ENCODE peak calls at places on chromosomes 16 and 17, in seven cellular contexts. Z is Right ventricle myocardium inferior; V is HT1080; T is GM19239; K is HFFc6; Q is stimulated activated CD4-positive, alpha-beta T cell treated with anti-CD3 and anti-CD28 coated beads, Interleukin-4, amount 100 ng/mL, for 24 hours; C is esophagus squamous epithelium. E is an unnamed sample.

GRCh38 chr16:82524939-82525338 is 101.8 kb upstream of the CDH13 start:
- DNase-seq in Z (no peak), V (no peak), T (no peak), K (no peak), Q (no peak), C (no peak), E (no peak)

GRCh38 chr17:8163978-8164814 is 1.4 kb upstream of the VAMP2 start:
- DNase-seq in Z (peak; percentile 89), V (peak; percentile 38), T (no peak), K (peak; percentile 43), Q (peak; percentile 80), C (no peak), E (no peak)

GRCh38 chr17:79654960-79655382 is 44.1 kb upstream of the RBFOX3 start:
- DNase-seq in Z (no peak), V (no peak), T (no peak), K (no peak), Q (no peak), C (no peak), E (no peak)

GRCh38 chr17:21365016-21365415 is 11.1 kb upstream of the KCNJ12 start:
- DNase-seq in Z (no peak), V (no peak), T (no peak), K (no peak), Q (no peak), C (no peak), E (no peak)

GRCh38 chr16:66569131-66569530 is 2.9 kb downstream of the CMTM1 start:
- DNase-seq in Z (no peak), V (no peak), T (no peak), K (peak; percentile 50), Q (no peak), C (no peak), E (peak; percentile 72)

GRCh38 chr17:82050761-82051641 is 610 bp downstream of the RFNG start:
- DNase-seq in Z (peak; percentile 73), V (no peak), T (no peak), K (no peak), Q (no peak), C (no peak), E (no peak)

GRCh38 chr16:27430923-27431484 is 29.0 kb downstream of the IL21R start:
- DNase-seq in Z (no peak), V (no peak), T (no peak), K (no peak), Q (peak; percentile 4), C (no peak), E (no peak)

GRCh38 chr16:81450783-81451491 is 6.3 kb downstream of the CMIP start:
- DNase-seq in Z (no peak), V (no peak), T (no peak), K (no peak), Q (no peak), C (no peak), E (no peak)

GRCh38 chr17:44097110-44097810 is 26.2 kb downstream of the HDAC5 start:
- DNase-seq in Z (peak; percentile 85), V (peak; percentile 74), T (no peak), K (peak; percentile 52), Q (no peak), C (no peak), E (peak; percentile 75)

GRCh38 chr16:76535-77272 is 1.3 kb upstream of the MPG start:
- DNase-seq in Z (peak; percentile 91), V (peak; percentile 93), T (no peak), K (peak; percentile 77), Q (no peak), C (no peak), E (peak; percentile 69)

GRCh38 chr17:72392056-72393010 is 271.5 kb downstream of the SOX9 start:
- DNase-seq in Z (no peak), V (peak; percentile 88), T (no peak), K (peak; percentile 78), Q (no peak), C (no peak), E (peak; percentile 61)

GRCh38 chr17:68906638-68907037 is 48.6 kb downstream of the ABCA8 start:
- DNase-seq in Z (no peak), V (no peak), T (no peak), K (no peak), Q (no peak), C (no peak), E (peak; percentile 32)

GRCh38 chr16:2879854-2880508 is 3.0 kb upstream of the FLYWCH2 start:
- DNase-seq in Z (no peak), V (no peak), T (no peak), K (no peak), Q (no peak), C (no peak), E (no peak)

GRCh38 chr16:71474864-71475263 is 12.8 kb upstream of the ZNF23 start:
- DNase-seq in Z (no peak), V (peak; percentile 91), T (no peak), K (peak; percentile 93), Q (no peak), C (no peak), E (peak; percentile 86)

GRCh38 chr16:7482028-7482427 is 149.4 kb downstream of the RBFOX1 start:
- DNase-seq in Z (no peak), V (no peak), T (no peak), K (no peak), Q (no peak), C (no peak), E (no peak)

GRCh38 chr16:73095885-73096341 is 48.0 kb upstream of the ZFHX3 start:
- DNase-seq in Z (no peak), V (no peak), T (no peak), K (no peak), Q (no peak), C (no peak), E (peak; percentile 1)

GRCh38 chr17:3917391-3917931 is 1.2 kb upstream of the P2RX1 start:
- DNase-seq in Z (peak; percentile 81), V (no peak), T (no peak), K (no peak), Q (no peak), C (no peak), E (no peak)

GRCh38 chr17:5793899-5794298 is 209.6 kb upstream of the NLRP1 start:
- DNase-seq in Z (no peak), V (no peak), T (no peak), K (no peak), Q (no peak), C (no peak), E (peak; percentile 11)

GRCh38 chr17:58402679-58403078 is 14.7 kb downstream of the RNF43 start:
- DNase-seq in Z (no peak), V (peak; percentile 28), T (no peak), K (no peak), Q (no peak), C (no peak), E (peak; percentile 22)

GRCh38 chr16:88632587-88632930 is 5.8 kb upstream of the IL17C start:
- DNase-seq in Z (no peak), V (no peak), T (no peak), K (no peak), Q (no peak), C (no peak), E (no peak)

GRCh38 chr17:29091591-29092291 is 48.8 kb downstream of the PIPOX start:
- DNase-seq in Z (no peak), V (no peak), T (no peak), K (no peak), Q (no peak), C (no peak), E (no peak)

GRCh38 chr16:61366006-61366405 is 670.2 kb downstream of the CDH8 start:
- DNase-seq in Z (no peak), V (peak; percentile 1), T (no peak), K (no peak), Q (no peak), C (no peak), E (no peak)

GRCh38 chr16:3957344-3957980 is 76.9 kb upstream of the CREBBP start:
- DNase-seq in Z (no peak), V (no peak), T (no peak), K (no peak), Q (no peak), C (no peak), E (no peak)

GRCh38 chr16:12613131-12613991 is 190.3 kb downstream of the CPPED1 start:
- DNase-seq in Z (no peak), V (peak; percentile 98), T (peak; percentile 17), K (peak; percentile 70), Q (peak; percentile 69), C (no peak), E (peak; percentile 78)

GRCh38 chr17:14552311-14552710 is 251.4 kb downstream of the HS3ST3B1 start:
- DNase-seq in Z (no peak), V (no peak), T (no peak), K (no peak), Q (no peak), C (no peak), E (no peak)

GRCh38 chr17:16328997-16329396 is 24.3 kb downstream of the CENPV start:
- DNase-seq in Z (no peak), V (no peak), T (no peak), K (no peak), Q (no peak), C (no peak), E (peak; percentile 33)

GRCh38 chr16:25134306-25134705 is 22.8 kb downstream of the LCMT1 start:
- DNase-seq in Z (no peak), V (peak; percentile 35), T (no peak), K (no peak), Q (no peak), C (no peak), E (no peak)

GRCh38 chr17:50944902-50945720 is 79.0 kb upstream of the TOB1 start:
- DNase-seq in Z (no peak), V (no peak), T (no peak), K (no peak), Q (no peak), C (no peak), E (no peak)

GRCh38 chr17:45431531-45432404 is 902 bp downstream of the ARHGAP27 start:
- DNase-seq in Z (peak; percentile 89), V (peak; percentile 65), T (peak; percentile 97), K (peak; percentile 35), Q (peak; percentile 69), C (no peak), E (no peak)

GRCh38 chr16:23960081-23960499 is 124.3 kb downstream of the PRKCB start:
- DNase-seq in Z (no peak), V (no peak), T (no peak), K (no peak), Q (no peak), C (no peak), E (no peak)

GRCh38 chr16:69130461-69130860 is 1.9 kb downstream of the CHTF8 start:
- DNase-seq in Z (no peak), V (no peak), T (no peak), K (no peak), Q (no peak), C (no peak), E (no peak)

GRCh38 chr17:182164-182751 is 808 bp upstream of the DOC2B start:
- DNase-seq in Z (no peak), V (no peak), T (no peak), K (no peak), Q (no peak), C (no peak), E (no peak)

GRCh38 chr16:1278456-1278855 is 22.6 kb downstream of the TPSD1 start:
- DNase-seq in Z (no peak), V (no peak), T (no peak), K (no peak), Q (no peak), C (no peak), E (no peak)

GRCh38 chr16:3460585-3460984 is 17.1 kb downstream of the NAA60 start:
- DNase-seq in Z (no peak), V (no peak), T (no peak), K (no peak), Q (no peak), C (no peak), E (no peak)

GRCh38 chr17:36728030-36728991 is 126.9 kb downstream of the MRM1 start:
- DNase-seq in Z (no peak), V (no peak), T (no peak), K (no peak), Q (peak; percentile 53), C (no peak), E (no peak)

GRCh38 chr16:57732011-57732410 is 3.6 kb upstream of the KATNB1 start:
- DNase-seq in Z (no peak), V (no peak), T (no peak), K (peak; percentile 57), Q (no peak), C (no peak), E (no peak)

GRCh38 chr17:49197346-49197998 is 12.9 kb downstream of the GNGT2 start:
- DNase-seq in Z (no peak), V (peak; percentile 53), T (no peak), K (no peak), Q (no peak), C (no peak), E (no peak)

GRCh38 chr16:16150117-16150877 is 73.0 kb downstream of the ABCC6 start:
- DNase-seq in Z (peak; percentile 76), V (no peak), T (no peak), K (no peak), Q (no peak), C (no peak), E (peak; percentile 59)